ENCODE peak calls at places on chromosomes 6 and 20, in seven cellular contexts. G is HCT116, T is fibroblast of mammary gland, D is AG09309, I is neural crest cell, C is transverse colon, R is BJ. L is an unnamed sample.

GRCh38 chr20:63398744-63399514 is 37.8 kb upstream of the CHRNA4 start:
- DNase-seq in G (no peak), T (no peak), D (no peak), C (no peak), R (no peak), I (no peak), L (no peak)

GRCh38 chr6:89140347-89141159 is 5.3 kb upstream of the PM20D2 start:
- DNase-seq in D (no peak), R (no peak), G (no peak), T (peak), I (no peak), C (no peak), L (no peak)

GRCh38 chr6:108661430-108661829 is 100.7 kb downstream of the FOXO3 start:
- DNase-seq in C (no peak), G (no peak), D (no peak), T (peak), I (no peak), R (no peak), L (no peak)

GRCh38 chr6:6907286-6907685 is 200.5 kb upstream of the RREB1 start:
- DNase-seq in R (no peak), I (no peak), C (no peak), G (no peak), D (no peak), T (no peak), L (no peak)

GRCh38 chr6:170374571-170375444 is 68.2 kb downstream of the FAM120B start:
- DNase-seq in R (no peak), D (no peak), C (no peak), G (no peak), T (peak), I (no peak), L (peak)

GRCh38 chr6:52881996-52882841 is 27.3 kb downstream of the GSTA3 start:
- DNase-seq in C (peak), T (peak), I (peak), G (peak), R (peak), D (peak), L (peak)

GRCh38 chr20:21125072-21125848 is 622 bp upstream of the KIZ start:
- DNase-seq in R (peak), G (peak), T (peak), C (peak), D (no peak), I (peak), L (peak)

GRCh38 chr6:142301421-142302391 is at the start of gene ADGRG6:
- DNase-seq in C (peak), G (peak), I (peak), R (no peak), T (peak), D (no peak), L (peak)

GRCh38 chr6:16909599-16910360 is 148.5 kb upstream of the ATXN1 start:
- DNase-seq in I (no peak), C (no peak), G (no peak), R (peak), D (peak), T (peak), L (no peak)

GRCh38 chr6:143620461-143620860 is 57.3 kb upstream of the PHACTR2 start:
- DNase-seq in G (no peak), C (no peak), I (no peak), D (no peak), R (no peak), T (peak), L (no peak)

GRCh38 chr20:46186210-46186609 is 68.1 kb downstream of the CD40 start:
- DNase-seq in D (no peak), I (no peak), T (no peak), G (no peak), C (no peak), R (no peak), L (no peak)

GRCh38 chr20:48231253-48231652 is 446.0 kb upstream of the SULF2 start:
- DNase-seq in T (no peak), C (no peak), R (no peak), I (no peak), G (no peak), D (no peak), L (no peak)

GRCh38 chr6:159077123-159077522 is 32.3 kb upstream of the TAGAP start:
- DNase-seq in R (no peak), D (no peak), C (no peak), T (no peak), I (no peak), G (no peak), L (no peak)

GRCh38 chr6:25883536-25883935 is 9.5 kb upstream of the SLC17A3 start:
- DNase-seq in R (no peak), G (no peak), T (peak), I (no peak), D (no peak), C (no peak), L (no peak)

GRCh38 chr6:27479319-27480182 is 6.6 kb upstream of the ZNF184 start:
- DNase-seq in R (peak), C (peak), D (peak), G (peak), I (peak), T (peak), L (peak)

GRCh38 chr6:90284745-90285481 is 11.7 kb downstream of the BACH2 start:
- DNase-seq in C (no peak), D (no peak), T (peak), G (peak), R (no peak), I (no peak), L (no peak)

GRCh38 chr6:53101006-53101405 is 35.8 kb downstream of the FBXO9 start:
- DNase-seq in C (no peak), I (no peak), T (no peak), D (no peak), R (no peak), G (no peak), L (no peak)

GRCh38 chr6:144746902-144747469 is 461.9 kb downstream of the UTRN start:
- DNase-seq in I (no peak), G (no peak), R (no peak), C (no peak), T (no peak), D (no peak), L (no peak)

GRCh38 chr6:70210462-70210861 is 92.4 kb downstream of the COL9A1 start:
- DNase-seq in I (no peak), D (no peak), T (peak), C (no peak), R (no peak), G (no peak), L (no peak)

GRCh38 chr6:21354805-21355238 is 238.7 kb upstream of the SOX4 start:
- DNase-seq in D (no peak), C (peak), R (no peak), T (no peak), G (no peak), I (no peak), L (peak)

GRCh38 chr6:133680994-133681393 is 207.9 kb upstream of the TCF21 start:
- DNase-seq in D (no peak), T (no peak), C (no peak), G (no peak), I (no peak), R (no peak), L (no peak)

DNA sequence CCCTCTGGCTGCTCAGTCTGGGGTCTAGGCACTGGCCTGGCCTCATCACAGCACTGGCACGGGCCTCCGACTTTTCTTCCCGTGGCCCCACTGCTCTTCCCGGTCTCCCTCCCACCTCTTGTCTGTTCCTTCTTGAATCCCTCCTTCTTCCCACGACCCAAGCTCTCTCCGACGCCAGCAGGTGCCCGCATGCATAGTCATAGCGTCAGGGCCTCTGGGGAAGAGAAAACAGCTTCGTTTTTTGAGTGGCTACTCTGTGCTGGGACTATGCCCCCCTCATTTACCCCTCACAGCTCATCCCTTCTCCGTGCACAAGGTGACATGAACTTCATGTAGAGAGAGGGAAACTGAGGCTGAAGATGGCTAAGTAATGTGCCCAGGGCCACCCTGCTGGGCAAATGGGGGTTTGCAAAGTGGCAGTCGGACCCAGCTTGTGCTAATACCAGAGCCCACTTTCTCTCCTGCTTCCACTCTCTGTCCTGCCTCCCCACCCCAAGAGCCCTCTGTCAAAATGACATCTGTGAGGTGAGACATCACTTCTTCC is 59.2 kb downstream of the SYNJ2 start:
- DNase-seq in C (no peak), I (no peak), D (no peak), R (no peak), G (no peak), T (peak), L (no peak)
- TF ChIP-seq CTCF in C (no peak), I (no peak), D (no peak), R (no peak), G (no peak), T (no peak), L (no peak)

GRCh38 chr6:41691426-41692079 is 43.9 kb downstream of the TFEB start:
- DNase-seq in R (no peak), C (no peak), I (no peak), G (no peak), T (no peak), D (no peak), L (no peak)

GRCh38 chr6:41690541-41691330 is 44.7 kb downstream of the TFEB start:
- DNase-seq in G (no peak), I (no peak), D (no peak), R (no peak), C (no peak), T (no peak), L (no peak)

GRCh38 chr6:41692735-41693134 is 42.7 kb downstream of the TFEB start:
- DNase-seq in G (no peak), D (no peak), T (no peak), I (no peak), C (no peak), R (no peak), L (no peak)

GRCh38 chr6:41693281-41693838 is 42.0 kb downstream of the TFEB start:
- DNase-seq in D (no peak), C (no peak), I (no peak), G (no peak), R (no peak), T (no peak), L (no peak)

DNA sequence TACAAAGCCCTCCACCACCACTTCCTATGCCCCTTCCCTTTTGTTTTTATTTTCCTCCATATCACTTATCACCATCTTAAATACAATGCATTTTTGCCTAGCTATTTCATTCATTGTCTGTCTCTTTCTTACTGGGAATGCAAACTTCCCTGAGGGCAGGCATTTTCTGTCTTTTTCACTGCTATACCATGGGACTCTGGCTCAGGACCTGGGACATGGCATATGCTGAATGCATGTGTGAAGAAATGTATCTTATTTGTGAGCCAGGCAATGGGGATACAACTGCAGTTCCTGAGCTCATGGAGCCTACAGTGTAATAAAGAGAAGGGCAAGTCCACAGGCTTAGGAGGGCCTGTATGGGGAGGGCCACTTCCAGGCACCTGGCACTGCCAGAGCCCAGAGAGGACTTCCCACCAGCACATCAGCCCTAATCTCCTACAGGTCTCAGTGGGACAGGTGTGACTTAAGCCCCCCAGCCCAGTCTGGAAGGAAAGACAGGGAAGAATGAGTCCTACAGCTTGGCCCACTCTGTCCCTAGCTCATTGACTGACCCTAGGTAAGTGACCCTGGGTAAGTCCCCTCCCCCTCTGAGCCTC is 43.2 kb downstream of the TFEB start:
- DNase-seq in D (no peak), T (no peak), G (no peak), R (no peak), I (no peak), C (no peak), L (no peak)
- TF ChIP-seq CTCF in D (no peak), T (no peak), G (no peak), R (no peak), I (no peak), C (no peak), L (no peak)

GRCh38 chr6:148973809-148974208 is 227.0 kb downstream of the UST start:
- DNase-seq in C (no peak), R (no peak), D (no peak), G (peak), I (no peak), T (peak), L (no peak)
- TF ChIP-seq CTCF in C (peak), R (peak), D (peak), G (peak), I (peak), T (peak), L (no peak)

DNA sequence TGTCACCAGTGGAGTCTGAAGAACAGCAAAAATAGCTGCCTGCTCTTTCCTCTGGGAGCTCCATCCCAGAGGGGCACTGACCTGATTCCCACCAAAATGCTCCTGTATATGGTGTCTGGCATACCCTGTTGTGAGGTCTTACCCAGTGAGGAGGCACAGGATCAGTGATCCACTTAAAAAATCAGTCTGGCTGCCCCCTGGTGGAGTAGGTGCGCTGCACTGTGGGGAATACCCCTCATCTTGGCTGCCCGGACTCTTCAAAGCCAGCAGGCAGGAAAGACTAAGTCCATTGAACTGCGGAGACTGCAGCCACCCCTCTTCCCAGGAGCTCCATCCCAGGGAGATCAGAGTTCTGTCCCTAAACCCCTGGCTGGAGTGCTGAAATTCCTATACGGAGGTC is 230.9 kb upstream of the HTR1E start:
- DNase-seq in D (no peak), T (no peak), R (no peak), C (no peak), G (no peak), I (no peak), L (peak)
- TF ChIP-seq CTCF in D (no peak), T (no peak), R (no peak), C (no peak), G (peak), I (peak), L (peak)